ENCODE peak calls at places on chromosomes 16 and 17, in ten cellular contexts. J is mammary epithelial cell, B is aorta, W is OCI-M1, F is heart right ventricle, S is fibroblast of lung, V is Calu3, L is skeletal muscle cell, U is right cardiac atrium, X is small intestine. N is an unnamed sample.

GRCh38 chr16:53745126-53745525 is 41.2 kb downstream of the FTO start:
- DNase-seq in W (no peak), F (no peak), S (no peak), X (no peak), U (peak), V (no peak), J (peak), L (peak), B (no peak), N (no peak)

GRCh38 chr16:69276143-69277115 is 34.7 kb upstream of the VPS4A start:
- DNase-seq in F (peak), V (no peak), B (peak), L (peak), S (peak), X (no peak), U (peak), W (no peak), J (no peak), N (peak)

GRCh38 chr17:26963163-26963503 is 330.8 kb upstream of the WSB1 start:
- DNase-seq in X (no peak), F (no peak), J (no peak), W (no peak), V (no peak), S (no peak), B (no peak), U (no peak), L (no peak), N (no peak)

GRCh38 chr17:66944365-66945203 is 19.9 kb upstream of the CACNG4 start:
- DNase-seq in X (peak), J (no peak), L (no peak), B (no peak), S (peak), V (peak), F (no peak), W (peak), U (no peak), N (no peak)

GRCh38 chr17:75785770-75786538 is 1.3 kb downstream of the UNK start:
- DNase-seq in U (no peak), S (peak), J (peak), B (peak), W (peak), L (peak), F (no peak), X (no peak), V (no peak), N (peak)

GRCh38 chr17:18226284-18226945 is 980 bp downstream of the LLGL1 start:
- DNase-seq in J (no peak), S (no peak), L (no peak), U (no peak), F (no peak), B (peak), X (no peak), V (no peak), W (no peak), N (no peak)

GRCh38 chr17:51036084-51036483 is 84.6 kb downstream of the SPAG9 start:
- DNase-seq in J (no peak), L (no peak), V (no peak), X (no peak), F (no peak), B (no peak), S (no peak), U (no peak), W (peak), N (no peak)

GRCh38 chr16:15739940-15740339 is 89.9 kb downstream of the NDE1 start:
- DNase-seq in S (peak), V (no peak), W (no peak), F (no peak), U (no peak), J (no peak), B (no peak), X (no peak), L (no peak), N (no peak)

GRCh38 chr17:82866521-82867214 is 26.8 kb upstream of the ZNF750 start:
- DNase-seq in X (no peak), J (no peak), B (peak), V (no peak), S (peak), U (peak), F (no peak), W (no peak), L (peak), N (peak)

GRCh38 chr16:57347858-57348257 is 10.7 kb upstream of the CCL22 start:
- DNase-seq in L (no peak), F (no peak), J (no peak), U (no peak), V (no peak), X (no peak), B (no peak), W (no peak), S (no peak), N (no peak)

GRCh38 chr16:27776556-27776955 is 226.6 kb downstream of the KATNIP start:
- DNase-seq in L (no peak), B (peak), V (no peak), U (no peak), F (no peak), S (no peak), J (no peak), W (no peak), X (no peak), N (no peak)

GRCh38 chr16:52050418-52050817 is 496.5 kb downstream of the TOX3 start:
- DNase-seq in X (no peak), F (no peak), W (peak), B (no peak), S (peak), L (no peak), V (peak), J (peak), U (no peak), N (no peak)

GRCh38 chr16:1997591-1998359 is 8.0 kb downstream of the SYNGR3 start:
- DNase-seq in S (peak), X (no peak), B (no peak), F (no peak), U (peak), J (no peak), V (no peak), W (no peak), L (no peak), N (peak)

GRCh38 chr16:67847064-67847861 is at the start of gene CENPT:
- DNase-seq in J (peak), B (peak), W (peak), L (no peak), V (peak), S (no peak), U (peak), X (peak), F (no peak), N (peak)

GRCh38 chr16:57383276-57384247 is 11.3 kb downstream of the CX3CL1 start:
- DNase-seq in U (no peak), J (no peak), W (peak), X (no peak), F (no peak), L (no peak), V (peak), B (peak), S (peak), N (peak)

GRCh38 chr16:57937861-57938260 is 33.1 kb downstream of the CNGB1 start:
- DNase-seq in J (no peak), B (no peak), W (no peak), L (no peak), X (no peak), S (no peak), U (no peak), F (no peak), V (no peak), N (no peak)

GRCh38 chr16:8926827-8927226 is 36.9 kb downstream of the USP7 start:
- DNase-seq in S (no peak), U (no peak), W (no peak), X (peak), L (no peak), F (no peak), B (no peak), V (no peak), J (no peak), N (no peak)

GRCh38 chr17:78780852-78781338 is 1.2 kb downstream of the CYTH1 start:
- DNase-seq in L (no peak), W (no peak), V (no peak), U (no peak), F (no peak), J (no peak), X (no peak), S (peak), B (peak), N (no peak)

GRCh38 chr16:404971-405486 is 3.3 kb downstream of the DECR2 start:
- DNase-seq in J (no peak), X (no peak), S (no peak), L (no peak), B (no peak), F (no peak), U (no peak), W (no peak), V (no peak), N (no peak)

GRCh38 chr16:2799852-2800226 is 1.6 kb downstream of the PRSS41 start:
- DNase-seq in V (peak), L (no peak), J (peak), X (peak), U (no peak), B (no peak), S (no peak), W (no peak), F (no peak), N (no peak)

GRCh38 chr16:1584926-1585487 is 26.9 kb downstream of the IFT140 start:
- DNase-seq in S (no peak), J (no peak), V (no peak), B (no peak), X (no peak), U (no peak), F (no peak), W (no peak), L (no peak), N (no peak)

GRCh38 chr16:82232806-82233205 is 62.8 kb upstream of the MPHOSPH6 start:
- DNase-seq in W (no peak), J (peak), B (no peak), F (no peak), X (no peak), L (no peak), S (no peak), V (no peak), U (no peak), N (no peak)

GRCh38 chr17:39402890-39403605 is 1.6 kb upstream of the FBXL20 start:
- DNase-seq in W (no peak), U (no peak), F (peak), X (no peak), V (no peak), S (no peak), L (no peak), J (no peak), B (no peak), N (no peak)

GRCh38 chr17:61076649-61077048 is 323.0 kb upstream of the TBX2 start:
- DNase-seq in F (no peak), V (no peak), S (peak), X (no peak), W (no peak), J (no peak), U (no peak), L (no peak), B (no peak), N (no peak)

GRCh38 chr16:86075839-86076440 is 177.0 kb downstream of the IRF8 start:
- DNase-seq in F (no peak), J (no peak), U (no peak), S (no peak), V (no peak), L (no peak), W (no peak), B (peak), X (no peak), N (no peak)

GRCh38 chr17:42275527-42276358 is 448 bp downstream of the STAT5B start:
- DNase-seq in U (no peak), W (peak), L (no peak), B (peak), S (peak), X (no peak), F (no peak), V (no peak), J (no peak), N (peak)

GRCh38 chr16:11557811-11558210 is 28.9 kb downstream of the LITAF start:
- DNase-seq in L (no peak), B (peak), V (no peak), S (no peak), J (no peak), X (no peak), W (no peak), U (peak), F (peak), N (no peak)

GRCh38 chr16:72013389-72013788 is 4.8 kb downstream of the DHODH start:
- DNase-seq in V (no peak), X (no peak), S (no peak), J (peak), L (peak), W (no peak), U (peak), B (no peak), F (no peak), N (no peak)

GRCh38 chr17:50062323-50063243 is 6.7 kb downstream of the ITGA3 start:
- DNase-seq in V (peak), J (peak), W (no peak), B (peak), S (peak), U (peak), X (peak), L (peak), F (peak), N (peak)

GRCh38 chr17:75571197-75571884 is 16.3 kb upstream of the MYO15B start:
- DNase-seq in J (no peak), B (no peak), V (no peak), W (peak), S (no peak), L (no peak), F (no peak), X (no peak), U (peak), N (no peak)

GRCh38 chr17:83100853-83101391 is 21.5 kb downstream of the METRNL start:
- DNase-seq in U (no peak), X (no peak), F (no peak), V (no peak), L (no peak), B (no peak), W (no peak), J (no peak), S (no peak), N (no peak)

N was measured in AG08396.